ENCODE peak calls at places on chromosomes 3 and 15, in seven cellular contexts. One of them, this sample, is unnamed.

GRCh38 chr15:90266061-90266431 is 574 bp downstream of the NGRN start:
- DNase-seq in A172: peak; percentile 21
- DNase-seq in HFFc6: peak; percentile 41
- DNase-seq in upper lobe of right lung: peak; percentile 72
- DNase-seq in RPMI8226: no peak
- DNase-seq in endothelial cell: peak; percentile 42
- DNase-seq in activated T-helper 1 cell treated with Interleukin-2 at 50 U/mL for 16 hours: peak; percentile 7
- DNase-seq in this sample: peak; percentile 38

GRCh38 chr3:139735191-139735590 is 57.4 kb upstream of the NMNAT3 start:
- DNase-seq in A172: no peak
- DNase-seq in HFFc6: no peak
- DNase-seq in upper lobe of right lung: no peak
- DNase-seq in RPMI8226: no peak
- DNase-seq in endothelial cell: no peak
- DNase-seq in activated T-helper 1 cell treated with Interleukin-2 at 50 U/mL for 16 hours: no peak
- DNase-seq in this sample: no peak

GRCh38 chr3:157231071-157231470 is 71.1 kb upstream of the CCNL1 start:
- DNase-seq in A172: no peak
- DNase-seq in HFFc6: peak; percentile 48
- DNase-seq in upper lobe of right lung: no peak
- DNase-seq in RPMI8226: no peak
- DNase-seq in endothelial cell: no peak
- DNase-seq in activated T-helper 1 cell treated with Interleukin-2 at 50 U/mL for 16 hours: no peak
- DNase-seq in this sample: no peak

GRCh38 chr15:79025201-79025600 is 65.4 kb downstream of the RASGRF1 start:
- DNase-seq in A172: no peak
- DNase-seq in HFFc6: no peak
- DNase-seq in upper lobe of right lung: peak; percentile 65
- DNase-seq in RPMI8226: no peak
- DNase-seq in endothelial cell: peak; percentile 40
- DNase-seq in activated T-helper 1 cell treated with Interleukin-2 at 50 U/mL for 16 hours: no peak
- DNase-seq in this sample: no peak

GRCh38 chr3:162262145-162262544 is 765.5 kb downstream of the OTOL1 start:
- DNase-seq in A172: no peak
- DNase-seq in HFFc6: no peak
- DNase-seq in upper lobe of right lung: no peak
- DNase-seq in RPMI8226: no peak
- DNase-seq in endothelial cell: no peak
- DNase-seq in activated T-helper 1 cell treated with Interleukin-2 at 50 U/mL for 16 hours: no peak
- DNase-seq in this sample: no peak

GRCh38 chr3:125643127-125643526 is 47.8 kb upstream of the OSBPL11 start:
- DNase-seq in A172: no peak
- DNase-seq in HFFc6: no peak
- DNase-seq in upper lobe of right lung: no peak
- DNase-seq in RPMI8226: no peak
- DNase-seq in endothelial cell: no peak
- DNase-seq in activated T-helper 1 cell treated with Interleukin-2 at 50 U/mL for 16 hours: no peak
- DNase-seq in this sample: no peak

GRCh38 chr15:71800835-71801745 is 9.3 kb upstream of the NR2E3 start:
- DNase-seq in A172: peak; percentile 73
- DNase-seq in HFFc6: peak; percentile 72
- DNase-seq in upper lobe of right lung: no peak
- DNase-seq in RPMI8226: peak; percentile 71
- DNase-seq in endothelial cell: peak; percentile 68
- DNase-seq in activated T-helper 1 cell treated with Interleukin-2 at 50 U/mL for 16 hours: no peak
- DNase-seq in this sample: peak; percentile 56

GRCh38 chr3:160006282-160007163 is 17.9 kb downstream of the IL12A start:
- DNase-seq in A172: peak; percentile 83
- DNase-seq in HFFc6: peak; percentile 58
- DNase-seq in upper lobe of right lung: no peak
- DNase-seq in RPMI8226: peak; percentile 80
- DNase-seq in endothelial cell: peak; percentile 52
- DNase-seq in activated T-helper 1 cell treated with Interleukin-2 at 50 U/mL for 16 hours: no peak
- DNase-seq in this sample: peak; percentile 59

GRCh38 chr3:171110715-171111114 is 84.2 kb upstream of the SLC2A2 start:
- DNase-seq in A172: no peak
- DNase-seq in HFFc6: no peak
- DNase-seq in upper lobe of right lung: no peak
- DNase-seq in RPMI8226: no peak
- DNase-seq in endothelial cell: no peak
- DNase-seq in activated T-helper 1 cell treated with Interleukin-2 at 50 U/mL for 16 hours: no peak
- DNase-seq in this sample: no peak

GRCh38 chr15:25734680-25735355 is 128.3 kb downstream of the ATP10A start:
- DNase-seq in A172: no peak
- DNase-seq in HFFc6: no peak
- DNase-seq in upper lobe of right lung: no peak
- DNase-seq in RPMI8226: no peak
- DNase-seq in endothelial cell: no peak
- DNase-seq in activated T-helper 1 cell treated with Interleukin-2 at 50 U/mL for 16 hours: no peak
- DNase-seq in this sample: no peak

GRCh38 chr3:187274315-187274976 is 17.1 kb downstream of the MASP1 start:
- DNase-seq in A172: no peak
- DNase-seq in HFFc6: no peak
- DNase-seq in upper lobe of right lung: no peak
- DNase-seq in RPMI8226: no peak
- DNase-seq in endothelial cell: no peak
- DNase-seq in activated T-helper 1 cell treated with Interleukin-2 at 50 U/mL for 16 hours: no peak
- DNase-seq in this sample: no peak